ENCODE peak calls at places on chromosomes 6 and 20, in six cellular contexts. One of them, this sample, is unnamed.

GRCh38 chr6:127302728-127303675 is 36.3 kb downstream of the RNF146 start:
- DNase-seq in tibial artery: peak
- DNase-seq in activated CD4-positive, alpha-beta T cell treated with anti-CD3 and anti-CD28 coated beads, Interleukin-2, amount 50 U/mL, for 1 hour: peak
- DNase-seq in CD8-positive, alpha-beta memory T cell: peak
- DNase-seq in NCI-H2081: peak
- DNase-seq in hippocampal formation: no peak
- DNase-seq in this sample: peak

GRCh38 chr20:37392441-37393195 is 46.7 kb downstream of the SRC start:
- DNase-seq in tibial artery: no peak
- DNase-seq in hippocampal formation: no peak
- DNase-seq in activated CD4-positive, alpha-beta T cell treated with anti-CD3 and anti-CD28 coated beads, Interleukin-2, amount 50 U/mL, for 1 hour: no peak
- DNase-seq in CD8-positive, alpha-beta memory T cell: no peak
- DNase-seq in NCI-H2081: no peak
- DNase-seq in this sample: peak

GRCh38 chr6:166417285-166417691 is 34.5 kb upstream of the MPC1 start:
- DNase-seq in hippocampal formation: no peak
- DNase-seq in activated CD4-positive, alpha-beta T cell treated with anti-CD3 and anti-CD28 coated beads, Interleukin-2, amount 50 U/mL, for 1 hour: peak
- DNase-seq in NCI-H2081: no peak
- DNase-seq in tibial artery: no peak
- DNase-seq in CD8-positive, alpha-beta memory T cell: peak
- DNase-seq in this sample: no peak

GRCh38 chr20:59985864-59986263 is 27.6 kb downstream of the CDH26 start:
- DNase-seq in activated CD4-positive, alpha-beta T cell treated with anti-CD3 and anti-CD28 coated beads, Interleukin-2, amount 50 U/mL, for 1 hour: no peak
- DNase-seq in CD8-positive, alpha-beta memory T cell: no peak
- DNase-seq in tibial artery: no peak
- DNase-seq in NCI-H2081: no peak
- DNase-seq in hippocampal formation: no peak
- DNase-seq in this sample: no peak

GRCh38 chr6:121389419-121389818 is 46.0 kb upstream of the GJA1 start:
- DNase-seq in NCI-H2081: no peak
- DNase-seq in activated CD4-positive, alpha-beta T cell treated with anti-CD3 and anti-CD28 coated beads, Interleukin-2, amount 50 U/mL, for 1 hour: no peak
- DNase-seq in tibial artery: no peak
- DNase-seq in hippocampal formation: no peak
- DNase-seq in CD8-positive, alpha-beta memory T cell: no peak
- DNase-seq in this sample: no peak

GRCh38 chr6:113359155-113360140 is 497.7 kb upstream of the MARCKS start:
- DNase-seq in hippocampal formation: no peak
- DNase-seq in NCI-H2081: peak
- DNase-seq in activated CD4-positive, alpha-beta T cell treated with anti-CD3 and anti-CD28 coated beads, Interleukin-2, amount 50 U/mL, for 1 hour: no peak
- DNase-seq in CD8-positive, alpha-beta memory T cell: no peak
- DNase-seq in tibial artery: no peak
- DNase-seq in this sample: no peak

GRCh38 chr20:20253744-20254330 is 114.1 kb upstream of the INSM1 start:
- DNase-seq in activated CD4-positive, alpha-beta T cell treated with anti-CD3 and anti-CD28 coated beads, Interleukin-2, amount 50 U/mL, for 1 hour: no peak
- DNase-seq in CD8-positive, alpha-beta memory T cell: no peak
- DNase-seq in NCI-H2081: no peak
- DNase-seq in hippocampal formation: no peak
- DNase-seq in tibial artery: no peak
- DNase-seq in this sample: no peak

GRCh38 chr20:53778041-53778516 is 184.4 kb upstream of the ZNF217 start:
- DNase-seq in tibial artery: no peak
- DNase-seq in activated CD4-positive, alpha-beta T cell treated with anti-CD3 and anti-CD28 coated beads, Interleukin-2, amount 50 U/mL, for 1 hour: no peak
- DNase-seq in hippocampal formation: no peak
- DNase-seq in CD8-positive, alpha-beta memory T cell: no peak
- DNase-seq in NCI-H2081: no peak
- DNase-seq in this sample: no peak

GRCh38 chr6:159969921-159970320 is 1.0 kb downstream of the IGF2R start:
- DNase-seq in CD8-positive, alpha-beta memory T cell: no peak
- DNase-seq in hippocampal formation: peak
- DNase-seq in activated CD4-positive, alpha-beta T cell treated with anti-CD3 and anti-CD28 coated beads, Interleukin-2, amount 50 U/mL, for 1 hour: no peak
- DNase-seq in NCI-H2081: no peak
- DNase-seq in tibial artery: peak
- DNase-seq in this sample: no peak

GRCh38 chr6:108946695-108947094 is 98.5 kb downstream of the ARMC2 start:
- DNase-seq in NCI-H2081: no peak
- DNase-seq in CD8-positive, alpha-beta memory T cell: no peak
- DNase-seq in activated CD4-positive, alpha-beta T cell treated with anti-CD3 and anti-CD28 coated beads, Interleukin-2, amount 50 U/mL, for 1 hour: no peak
- DNase-seq in tibial artery: no peak
- DNase-seq in hippocampal formation: no peak
- DNase-seq in this sample: no peak

GRCh38 chr6:5361371-5361770 is 100.1 kb downstream of the FARS2 start:
- DNase-seq in NCI-H2081: no peak
- DNase-seq in hippocampal formation: no peak
- DNase-seq in CD8-positive, alpha-beta memory T cell: no peak
- DNase-seq in tibial artery: no peak
- DNase-seq in activated CD4-positive, alpha-beta T cell treated with anti-CD3 and anti-CD28 coated beads, Interleukin-2, amount 50 U/mL, for 1 hour: no peak
- DNase-seq in this sample: no peak

GRCh38 chr20:63102720-63103375 is 96.1 kb upstream of the BHLHE23 start:
- DNase-seq in NCI-H2081: no peak
- DNase-seq in activated CD4-positive, alpha-beta T cell treated with anti-CD3 and anti-CD28 coated beads, Interleukin-2, amount 50 U/mL, for 1 hour: peak
- DNase-seq in tibial artery: no peak
- DNase-seq in CD8-positive, alpha-beta memory T cell: peak
- DNase-seq in hippocampal formation: no peak
- DNase-seq in this sample: peak

GRCh38 chr6:103769431-103769830 is 1090.3 kb downstream of the HACE1 start:
- DNase-seq in tibial artery: no peak
- DNase-seq in activated CD4-positive, alpha-beta T cell treated with anti-CD3 and anti-CD28 coated beads, Interleukin-2, amount 50 U/mL, for 1 hour: no peak
- DNase-seq in CD8-positive, alpha-beta memory T cell: no peak
- DNase-seq in NCI-H2081: no peak
- DNase-seq in hippocampal formation: no peak
- DNase-seq in this sample: no peak

GRCh38 chr6:152221806-152222628 is 414.5 kb downstream of the ESR1 start:
- DNase-seq in activated CD4-positive, alpha-beta T cell treated with anti-CD3 and anti-CD28 coated beads, Interleukin-2, amount 50 U/mL, for 1 hour: no peak
- DNase-seq in CD8-positive, alpha-beta memory T cell: no peak
- DNase-seq in tibial artery: no peak
- DNase-seq in NCI-H2081: no peak
- DNase-seq in hippocampal formation: no peak
- DNase-seq in this sample: no peak

GRCh38 chr6:140871911-140872310 is 1260.8 kb upstream of the GJE1 start:
- DNase-seq in hippocampal formation: no peak
- DNase-seq in CD8-positive, alpha-beta memory T cell: no peak
- DNase-seq in activated CD4-positive, alpha-beta T cell treated with anti-CD3 and anti-CD28 coated beads, Interleukin-2, amount 50 U/mL, for 1 hour: no peak
- DNase-seq in NCI-H2081: no peak
- DNase-seq in tibial artery: no peak
- DNase-seq in this sample: no peak

GRCh38 chr20:56316051-56316450 is 42.7 kb upstream of the FAM210B start:
- DNase-seq in CD8-positive, alpha-beta memory T cell: no peak
- DNase-seq in activated CD4-positive, alpha-beta T cell treated with anti-CD3 and anti-CD28 coated beads, Interleukin-2, amount 50 U/mL, for 1 hour: no peak
- DNase-seq in NCI-H2081: no peak
- DNase-seq in tibial artery: no peak
- DNase-seq in hippocampal formation: no peak
- DNase-seq in this sample: no peak

GRCh38 chr6:17591292-17591691 is 8.8 kb upstream of the FAM8A1 start:
- DNase-seq in hippocampal formation: no peak
- DNase-seq in CD8-positive, alpha-beta memory T cell: no peak
- DNase-seq in activated CD4-positive, alpha-beta T cell treated with anti-CD3 and anti-CD28 coated beads, Interleukin-2, amount 50 U/mL, for 1 hour: no peak
- DNase-seq in tibial artery: no peak
- DNase-seq in NCI-H2081: no peak
- DNase-seq in this sample: no peak

GRCh38 chr6:112269165-112269564 is 14.8 kb upstream of the LAMA4 start:
- DNase-seq in tibial artery: peak
- DNase-seq in CD8-positive, alpha-beta memory T cell: no peak
- DNase-seq in hippocampal formation: no peak
- DNase-seq in activated CD4-positive, alpha-beta T cell treated with anti-CD3 and anti-CD28 coated beads, Interleukin-2, amount 50 U/mL, for 1 hour: no peak
- DNase-seq in NCI-H2081: no peak
- DNase-seq in this sample: no peak